ENCODE peak calls at places on chromosomes 16 and 17, in five cellular contexts. K is thoracic aorta, D is BE2C, B is IMR-90, O is tibial artery. V is an unnamed sample. For H3K36me3, the result is how much of the 10 kb centered on the place peaks cover.

GRCh38 chr17:38799501-38800236 is at the start of gene PIP4K2B:
- DNase-seq in K (peak), D (peak), O (peak), B (peak), V (peak)

GRCh38 chr16:88741368-88741767 is 35.1 kb downstream of the CTU2 start:
- DNase-seq in D (no peak), O (no peak), K (no peak), B (no peak), V (no peak)

GRCh38 chr16:73064996-73065349 is 17.0 kb upstream of the ZFHX3 start:
- DNase-seq in O (peak), K (no peak), D (no peak), B (no peak), V (no peak)

GRCh38 chr16:976389-976931 is 5.1 kb upstream of the SOX8 start:
- DNase-seq in O (no peak), K (no peak), B (no peak), D (no peak), V (no peak)

GRCh38 chr16:75239463-75240122 is 11.8 kb downstream of the BCAR1 start:
- DNase-seq in O (peak), K (no peak), B (no peak), D (no peak), V (no peak)

GRCh38 chr17:79921411-79922160 is 82.3 kb upstream of the CBX4 start:
- DNase-seq in K (no peak), B (no peak), O (no peak), D (no peak), V (no peak)

GRCh38 chr17:45677770-45678169 is 106.3 kb upstream of the CRHR1 start:
- DNase-seq in D (no peak), B (peak), O (no peak), K (no peak), V (no peak)

GRCh38 chr17:63249256-63250006 is 196.7 kb downstream of the CYB561 start:
- DNase-seq in O (no peak), B (peak), K (no peak), D (no peak), V (no peak)

GRCh38 chr17:4901648-4902344 is 1.1 kb downstream of the CHRNE start:
- DNase-seq in D (no peak), O (no peak), B (no peak), K (no peak), V (peak)

GRCh38 chr17:63772801-63773271 is 561 bp downstream of the CCDC47 start:
- DNase-seq in K (no peak), D (no peak), O (no peak), B (peak), V (peak)

GRCh38 chr16:50093607-50094570 is 28.1 kb downstream of the HEATR3 start:
- DNase-seq in B (no peak), O (peak), K (peak), D (no peak), V (peak)

GRCh38 chr16:70730016-70730415 is 44.2 kb upstream of the MTSS2 start:
- DNase-seq in D (no peak), K (no peak), B (no peak), O (no peak), V (no peak)

GRCh38 chr17:75549246-75550138 is 24.0 kb downstream of the LLGL2 start:
- DNase-seq in K (no peak), O (no peak), B (no peak), D (no peak), V (peak)

GRCh38 chr17:251531-251930 is 70.1 kb upstream of the DOC2B start:
- DNase-seq in O (peak), B (no peak), K (no peak), D (no peak), V (peak)

GRCh38 chr16:89656435-89657121 is 930 bp downstream of the CHMP1A start:
- DNase-seq in K (no peak), D (no peak), B (no peak), O (no peak), V (no peak)

GRCh38 chr17:13619462-13619861 is 17.7 kb upstream of the HS3ST3A1 start:
- DNase-seq in B (no peak), D (peak), O (no peak), K (no peak), V (no peak)

GRCh38 chr17:82787081-82787848 is 35.4 kb downstream of the TBCD start:
- DNase-seq in D (no peak), O (peak), K (no peak), B (no peak), V (no peak)

GRCh38 chr17:39536468-39536867 is 71.3 kb downstream of the NEUROD2 start:
- DNase-seq in B (no peak), O (no peak), D (no peak), K (no peak), V (no peak)

GRCh38 chr17:2093349-2093748 is 38.4 kb downstream of the HIC1 start:
- DNase-seq in B (no peak), O (no peak), D (peak), K (no peak), V (no peak)

GRCh38 chr17:29568331-29569244 is at the start of gene TP53I13:
- DNase-seq in K (no peak), B (peak), O (peak), D (peak), V (peak)

GRCh38 chr17:7241047-7241733 is 1.1 kb downstream of the GABARAP start:
- DNase-seq in B (no peak), K (no peak), O (no peak), D (no peak), V (no peak)

GRCh38 chr17:7238418-7239090 is 703 bp downstream of the PHF23 start:
- DNase-seq in B (no peak), D (no peak), K (no peak), O (no peak), V (no peak)

GRCh38 chr17:7237761-7238417 is 1.4 kb downstream of the PHF23 start:
- DNase-seq in B (peak), O (peak), D (peak), K (no peak), V (peak)

GRCh38 chr17:7240375-7240774 is 1.1 kb upstream of the PHF23 start:
- DNase-seq in D (no peak), O (no peak), B (no peak), K (no peak), V (no peak)

DNA sequence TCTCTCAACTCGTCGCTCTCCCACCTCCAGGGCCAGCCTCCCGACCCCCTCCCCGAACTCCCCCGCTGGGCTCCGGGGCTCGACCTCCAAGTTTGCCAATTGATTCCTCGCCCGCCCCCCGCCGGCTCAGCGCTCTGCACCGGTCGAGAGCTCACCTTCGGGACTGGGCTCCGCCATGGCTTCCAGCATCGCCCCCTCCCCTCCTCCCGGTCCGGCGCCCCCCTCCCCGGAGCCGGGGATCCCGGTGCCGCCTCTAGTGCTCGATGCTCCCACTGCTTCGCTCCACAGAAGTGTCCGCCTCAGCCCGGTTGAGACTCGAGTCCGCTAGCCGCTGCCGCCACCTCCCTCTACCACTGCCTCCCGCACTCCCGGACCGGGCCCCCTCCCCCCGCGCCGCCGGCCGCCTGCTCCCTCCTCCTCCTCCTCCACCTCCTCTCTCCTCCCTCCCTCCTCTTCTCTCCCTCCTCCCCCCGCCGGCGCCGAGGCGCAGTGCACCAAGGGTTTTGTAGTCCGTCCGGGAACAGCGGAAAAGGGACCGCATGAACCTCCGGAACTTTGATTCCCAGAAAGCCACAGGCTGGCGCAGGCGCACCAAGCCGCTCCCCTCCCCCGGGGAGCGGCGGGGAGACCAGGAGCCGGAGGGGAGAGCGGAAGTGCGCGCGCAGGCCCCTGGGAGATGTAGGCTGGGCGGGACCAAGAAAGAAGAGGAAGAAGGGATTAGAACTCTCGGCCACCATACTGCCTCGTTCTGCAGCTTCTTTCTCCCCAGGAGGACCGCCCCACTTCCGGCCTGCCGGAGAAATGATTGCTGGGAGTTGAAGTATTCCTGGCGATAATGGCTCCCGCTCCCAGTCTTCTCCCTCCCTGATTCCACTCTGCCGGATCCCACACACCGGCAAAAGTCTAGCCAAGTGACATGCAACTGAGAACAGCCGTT is at the start of gene PHF23:
- DNase-seq in O (peak), K (peak), D (peak), B (peak), V (peak)
- H3K36me3 ChIP-seq in O (under half), K (under half), D (under half), B (under half), V (under half)

GRCh38 chr17:60060474-60060873 is 18.2 kb downstream of the HEATR6 start:
- DNase-seq in B (no peak), D (no peak), O (no peak), K (no peak), V (no peak)
- H3K36me3 ChIP-seq in B (under half), D (under half), O (half or more), K (under half), V (under half)

GRCh38 chr16:4663756-4664465 is 29.5 kb upstream of the NUDT16L1 start:
- DNase-seq in K (no peak), B (no peak), D (no peak), O (peak), V (peak)

GRCh38 chr16:4668313-4668960 is 24.9 kb upstream of the NUDT16L1 start:
- DNase-seq in O (no peak), B (no peak), D (no peak), K (no peak), V (no peak)

GRCh38 chr16:4664538-4665418 is 28.6 kb upstream of the NUDT16L1 start:
- DNase-seq in D (no peak), O (peak), K (no peak), B (no peak), V (peak)

GRCh38 chr16:4667203-4667983 is 26.0 kb upstream of the NUDT16L1 start:
- DNase-seq in K (no peak), O (no peak), D (no peak), B (no peak), V (no peak)

GRCh38 chr16:4666537-4667202 is 26.7 kb upstream of the NUDT16L1 start:
- DNase-seq in D (no peak), O (no peak), B (no peak), K (no peak), V (no peak)
- H3K36me3 ChIP-seq in D (under half), O (under half), B (half or more), K (under half), V (under half)

GRCh38 chr16:83953796-83954576 is 946 bp downstream of the OSGIN1 start:
- DNase-seq in B (peak), D (no peak), K (no peak), O (no peak), V (peak)
- H3K36me3 ChIP-seq in B (under half), D (under half), K (under half), O (under half), V (under half)